ENCODE peak calls at places on chromosome 22, in five cellular contexts. O is DMS153, M is NCI-H748 treated with DMSO at 0.1 percent for 48 hours, Q is RWPE1, T is ecto neural progenitor cell. C is an unnamed sample.
A peak's percentile ranks its signal among the peaks of the same experiment; 100 is the strongest.

GRCh38 chr22:49218142-49218541 is 609.5 kb downstream of the BRD1 start:
- DNase-seq in O (no peak), M (no peak), Q (no peak), T (peak; percentile 3), C (no peak)

GRCh38 chr22:36873614-36874308 is 13.0 kb downstream of the NCF4 start:
- DNase-seq in O (no peak), M (no peak), Q (peak; percentile 77), T (no peak), C (no peak)

GRCh38 chr22:25966448-25966913 is 202.8 kb upstream of the SEZ6L start:
- DNase-seq in O (peak; percentile 12), M (no peak), Q (no peak), T (no peak), C (no peak)

GRCh38 chr22:20206709-20207215 is 55.9 kb upstream of the CCDC188 start:
- DNase-seq in O (no peak), M (no peak), Q (no peak), T (no peak), C (no peak)

GRCh38 chr22:22978637-22979036 is 91.0 kb downstream of the IGLL5 start:
- DNase-seq in O (no peak), M (no peak), Q (no peak), T (no peak), C (no peak)

GRCh38 chr22:38923463-38924196 is 33.8 kb upstream of the APOBEC3A start:
- DNase-seq in O (no peak), M (peak; percentile 98), Q (peak; percentile 55), T (no peak), C (no peak)

GRCh38 chr22:39234867-39235687 is 9.7 kb downstream of the PDGFB start:
- DNase-seq in O (peak; percentile 86), M (no peak), Q (peak; percentile 68), T (no peak), C (peak; percentile 76)

GRCh38 chr22:42203609-42204008 is 66.8 kb downstream of the TCF20 start:
- DNase-seq in O (no peak), M (no peak), Q (no peak), T (no peak), C (no peak)

GRCh38 chr22:30214703-30215405 is 31.7 kb downstream of the LIF start:
- DNase-seq in O (peak; percentile 21), M (no peak), Q (no peak), T (no peak), C (peak; percentile 49)

GRCh38 chr22:42912049-42912448 is 55.0 kb upstream of the ARFGAP3 start:
- DNase-seq in O (no peak), M (no peak), Q (no peak), T (no peak), C (no peak)

GRCh38 chr22:19120829-19121630 is 1.2 kb downstream of the DGCR2 start:
- DNase-seq in O (no peak), M (no peak), Q (peak; percentile 74), T (no peak), C (no peak)

GRCh38 chr22:48953830-48954229 is 873.8 kb downstream of the BRD1 start:
- DNase-seq in O (no peak), M (no peak), Q (no peak), T (no peak), C (no peak)

GRCh38 chr22:38441620-38442287 is 13.2 kb downstream of the KCNJ4 start:
- DNase-seq in O (no peak), M (no peak), Q (no peak), T (no peak), C (no peak)

GRCh38 chr22:31286360-31287255 is 5.7 kb downstream of the PIK3IP1 start:
- DNase-seq in O (no peak), M (no peak), Q (no peak), T (no peak), C (no peak)